ENCODE peak calls at places on chromosome 2, in seven cellular contexts. W is lower lobe of right lung, G is brain microvascular endothelial cell, N is neural progenitor cell, U is tibial artery, X is iPS DF 6.9, C is HCT116. H is an unnamed sample.

GRCh38 chr2:219001577-219002394 is 8.6 kb upstream of the CRYBA2 start:
- DNase-seq in X (no peak), U (no peak), W (peak), G (no peak), C (peak), N (peak), H (peak)

GRCh38 chr2:179596018-179596417 is 265.4 kb downstream of the ZNF385B start:
- DNase-seq in W (no peak), U (no peak), X (no peak), C (no peak), N (no peak), G (peak), H (no peak)

GRCh38 chr2:216690451-216691209 is 4.7 kb downstream of the IGFBP5 start:
- DNase-seq in N (peak), W (no peak), U (peak), X (no peak), G (no peak), C (no peak), H (no peak)

GRCh38 chr2:112031473-112031872 is 23.6 kb upstream of the TMEM87B start:
- DNase-seq in X (no peak), U (peak), W (no peak), G (no peak), N (peak), C (no peak), H (no peak)

GRCh38 chr2:100978582-100979051 is 23.5 kb upstream of the RPL31 start:
- DNase-seq in W (no peak), X (no peak), C (no peak), U (peak), N (no peak), G (peak), H (no peak)

GRCh38 chr2:68734688-68735525 is at the start of gene ARHGAP25:
- DNase-seq in X (no peak), G (no peak), C (no peak), U (no peak), N (no peak), W (no peak), H (no peak)

GRCh38 chr2:173537694-173538093 is 183.0 kb downstream of the CDCA7 start:
- DNase-seq in N (no peak), G (no peak), U (no peak), W (no peak), C (no peak), X (no peak), H (no peak)

GRCh38 chr2:239905884-239906654 is 119.1 kb downstream of the NDUFA10 start:
- DNase-seq in X (no peak), U (no peak), G (no peak), C (no peak), W (no peak), N (no peak), H (no peak)

GRCh38 chr2:74843371-74844298 is 9.7 kb downstream of the HK2 start:
- DNase-seq in W (no peak), C (no peak), N (no peak), X (no peak), U (no peak), G (peak), H (no peak)

GRCh38 chr2:149645391-149645790 is 57.8 kb upstream of the MMADHC start:
- DNase-seq in W (no peak), N (no peak), C (no peak), G (peak), X (no peak), U (no peak), H (no peak)

GRCh38 chr2:159758686-159759085 is 39.3 kb downstream of the CD302 start:
- DNase-seq in N (no peak), C (no peak), U (no peak), W (no peak), G (no peak), X (no peak), H (no peak)

GRCh38 chr2:101306410-101306809 is 2.1 kb downstream of the RNF149 start:
- DNase-seq in N (no peak), G (no peak), C (no peak), U (no peak), X (no peak), W (no peak), H (no peak)

GRCh38 chr2:20178404-20179178 is 46.3 kb downstream of the SDC1 start:
- DNase-seq in G (no peak), U (no peak), N (no peak), C (no peak), X (no peak), W (peak), H (no peak)

GRCh38 chr2:33492735-33493134 is 16.3 kb downstream of the RASGRP3 start:
- DNase-seq in N (no peak), X (no peak), G (no peak), C (no peak), U (no peak), W (no peak), H (no peak)

GRCh38 chr2:64019975-64020281 is 700 bp upstream of the VPS54 start:
- DNase-seq in C (no peak), X (no peak), U (no peak), G (no peak), N (no peak), W (no peak), H (no peak)

GRCh38 chr2:239910851-239911629 is 114.1 kb downstream of the NDUFA10 start:
- DNase-seq in G (no peak), N (no peak), W (peak), C (no peak), U (peak), X (no peak), H (no peak)

GRCh38 chr2:239264838-239265651 is 135.8 kb downstream of the HDAC4 start:
- DNase-seq in X (no peak), U (no peak), W (no peak), G (peak), N (no peak), C (peak), H (peak)

GRCh38 chr2:16617282-16618266 is 48.1 kb downstream of the CYRIA start:
- DNase-seq in X (no peak), C (no peak), W (peak), G (peak), N (peak), U (peak), H (no peak)

GRCh38 chr2:199862779-199863178 is 11.8 kb upstream of the FTCDNL1 start:
- DNase-seq in W (no peak), C (no peak), X (no peak), N (no peak), G (peak), U (no peak), H (no peak)

GRCh38 chr2:197165020-197165419 is 145.6 kb downstream of the ANKRD44 start:
- DNase-seq in N (no peak), W (no peak), G (no peak), C (no peak), X (no peak), U (no peak), H (no peak)

GRCh38 chr2:181955010-181955409 is 30.6 kb upstream of the PPP1R1C start:
- DNase-seq in C (peak), G (peak), W (no peak), N (no peak), X (no peak), U (no peak), H (no peak)

GRCh38 chr2:28163627-28164279 is 228.9 kb upstream of the FOSL2 start:
- DNase-seq in G (no peak), X (no peak), N (no peak), U (no peak), C (no peak), W (no peak), H (no peak)

GRCh38 chr2:119702918-119703401 is 24.0 kb downstream of the TMEM177 start:
- DNase-seq in U (no peak), G (peak), W (peak), X (peak), C (peak), N (peak), H (peak)

GRCh38 chr2:144370937-144371584 is 148.9 kb downstream of the ZEB2 start:
- DNase-seq in X (no peak), C (no peak), G (no peak), N (no peak), W (no peak), U (no peak), H (no peak)

GRCh38 chr2:8661736-8662135 is 20.1 kb upstream of the ID2 start:
- DNase-seq in W (no peak), N (no peak), X (no peak), C (no peak), U (peak), G (no peak), H (peak)

GRCh38 chr2:43225093-43225787 is 1.2 kb downstream of the ZFP36L2 start:
- DNase-seq in N (peak), W (peak), G (peak), C (no peak), X (no peak), U (peak), H (peak)

GRCh38 chr2:234747833-234748559 is 203.8 kb upstream of the SH3BP4 start:
- DNase-seq in X (no peak), W (no peak), N (no peak), G (no peak), C (no peak), U (no peak), H (no peak)

GRCh38 chr2:88099798-88100488 is 27.9 kb downstream of the FABP1 start:
- DNase-seq in G (peak), W (no peak), C (peak), N (peak), U (no peak), X (peak), H (no peak)

GRCh38 chr2:54106631-54107454 is 8.6 kb upstream of the ACYP2 start:
- DNase-seq in U (no peak), X (no peak), W (no peak), C (peak), N (peak), G (peak), H (no peak)

GRCh38 chr2:37471994-37472393 is 127.6 kb downstream of the QPCT start:
- DNase-seq in U (no peak), G (peak), W (no peak), X (no peak), C (no peak), N (no peak), H (no peak)

GRCh38 chr2:207930747-207931146 is 94.6 kb downstream of the PLEKHM3 start:
- DNase-seq in U (no peak), W (peak), G (no peak), C (peak), N (no peak), X (no peak), H (no peak)
- H3K4me3 ChIP-seq in U (no peak), W (no peak), G (no peak), C (peak), N (no peak), X (no peak), H (peak)

DNA sequence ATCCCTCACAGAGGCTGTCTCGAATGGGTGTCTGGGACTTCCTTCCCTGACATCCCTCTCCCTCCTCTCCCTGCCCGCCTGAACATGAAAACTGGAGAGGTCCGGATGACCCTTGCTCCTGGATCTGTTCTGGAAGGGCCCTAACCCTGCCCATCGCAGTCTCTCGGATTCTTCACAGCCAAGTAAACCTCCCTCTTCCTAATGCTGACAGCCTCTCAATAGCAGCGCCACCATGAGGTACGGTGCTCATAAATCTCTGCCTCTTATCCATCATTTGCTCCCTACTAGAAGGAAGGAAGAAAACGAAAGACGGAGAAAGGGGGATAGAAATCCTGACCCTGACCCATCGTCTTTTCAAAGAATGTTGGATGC is 257.9 kb downstream of the BCL11A start:
- DNase-seq in N (peak), U (no peak), X (no peak), C (no peak), W (no peak), G (no peak), H (no peak)
- H3K27ac ChIP-seq in N (no peak), U (no peak), X (no peak), C (no peak), W (no peak), G (no peak), H (no peak)

DNA sequence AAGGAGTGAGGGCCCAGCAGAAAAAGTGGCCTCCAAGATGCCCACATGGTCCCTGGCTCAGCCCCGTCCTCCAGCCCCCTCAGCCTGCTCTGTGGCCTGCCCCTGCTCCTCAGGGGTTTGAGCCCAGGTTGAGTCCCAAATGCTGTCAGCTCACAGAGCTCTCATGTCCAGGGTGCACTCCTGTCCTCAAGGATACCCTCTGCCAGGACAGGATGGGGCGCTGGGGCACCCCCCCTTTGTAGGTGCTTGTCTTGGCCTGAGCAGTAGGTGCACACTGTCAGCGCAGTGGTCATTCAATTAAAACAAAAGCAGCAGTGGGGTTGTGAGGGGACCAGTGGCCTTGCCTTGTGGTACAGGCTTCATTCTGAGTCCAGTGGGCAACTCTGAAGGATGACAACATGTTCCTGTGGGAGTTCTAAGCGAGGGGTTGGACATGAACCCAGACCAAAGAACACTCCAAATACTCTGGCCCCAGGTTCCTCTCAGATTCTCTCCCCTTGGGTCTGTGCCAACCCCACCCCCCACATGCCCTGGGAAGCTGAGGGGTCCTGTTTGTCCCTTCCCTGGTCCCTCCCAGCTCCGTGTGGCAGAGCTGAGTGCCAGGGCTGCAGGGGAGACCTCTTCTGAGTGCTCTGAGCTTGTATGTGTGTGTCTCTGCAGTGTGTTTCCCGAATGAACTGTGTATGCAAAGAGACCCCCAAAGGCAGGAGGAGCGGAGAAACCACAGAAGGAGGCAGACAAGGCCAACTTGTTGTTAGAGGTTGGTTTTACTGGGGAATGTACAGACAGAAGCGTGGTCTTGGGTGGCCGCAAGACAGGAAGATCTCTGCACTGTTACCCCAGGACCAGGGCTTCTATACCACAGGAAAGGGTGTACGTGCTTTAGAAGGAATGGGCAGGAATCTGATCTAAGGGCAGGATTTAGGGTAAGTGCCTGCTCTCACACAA is 155.6 kb upstream of the HS6ST1 start:
- DNase-seq in W (no peak), X (no peak), C (no peak), U (no peak), G (no peak), N (peak), H (no peak)
- H3K4me3 ChIP-seq in W (no peak), X (no peak), C (no peak), U (no peak), G (no peak), N (no peak), H (no peak)

DNA sequence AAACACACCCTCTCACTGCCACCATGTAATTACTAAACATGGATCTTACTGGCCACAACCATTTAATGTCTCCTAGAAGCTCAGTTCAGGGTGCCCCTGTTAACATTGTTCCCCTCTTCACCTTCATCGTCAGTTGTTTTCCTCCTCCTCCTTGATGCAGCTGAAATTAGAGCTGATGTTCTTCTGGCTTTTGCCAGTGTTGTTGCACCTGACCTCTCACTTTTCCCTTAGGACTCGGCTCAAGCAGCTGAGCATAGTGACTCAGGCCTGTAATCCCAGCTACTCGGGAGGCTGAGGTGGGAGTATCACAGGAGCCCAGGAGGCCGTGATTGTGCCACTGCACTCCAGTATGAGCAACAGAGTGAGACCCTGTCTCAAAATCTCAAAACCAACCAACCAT is 70.8 kb downstream of the ACSL3 start:
- DNase-seq in N (no peak), X (no peak), C (no peak), W (no peak), G (no peak), U (no peak), H (no peak)
- H3K27ac ChIP-seq in N (no peak), X (no peak), C (no peak), W (no peak), G (no peak), U (no peak), H (no peak)

DNA sequence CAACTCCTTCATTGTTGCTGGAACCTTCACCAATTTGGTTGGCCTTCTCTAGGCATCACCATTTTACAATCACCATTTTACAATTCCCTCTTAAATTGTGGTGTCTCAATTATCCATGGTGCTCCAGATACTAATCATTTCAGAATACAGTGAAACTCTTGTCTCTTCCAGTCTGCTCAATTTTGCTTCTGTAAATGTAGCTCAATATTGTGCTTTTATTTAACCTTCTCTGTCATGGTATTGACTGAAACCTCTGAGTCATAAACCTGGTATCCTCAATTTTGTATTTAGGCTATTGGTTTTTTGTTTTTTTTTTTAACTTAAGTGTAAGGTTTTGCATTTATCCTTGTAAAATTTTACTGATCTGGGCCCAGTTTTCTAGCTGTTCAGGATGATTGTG is 16.1 kb downstream of the STRADB start:
- DNase-seq in U (no peak), C (no peak), W (no peak), N (no peak), X (no peak), G (no peak), H (no peak)
- H3K4me3 ChIP-seq in U (no peak), C (no peak), W (no peak), N (no peak), X (no peak), G (no peak), H (no peak)

H was measured in kidney.